ENCODE peak calls at places on chromosomes 1 and 21, in seven cellular contexts. One of them, this sample, is unnamed.
A peak's percentile ranks its signal among the peaks of the same experiment; 100 is the strongest.

GRCh38 chr1:42937141-42937696 is 21.4 kb downstream of the SLC2A1 start:
- DNase-seq in neural progenitor cell: no peak
- DNase-seq in mesendoderm: no peak
- DNase-seq in naive thymus-derived CD4-positive, alpha-beta T cell: no peak
- DNase-seq in fibroblast of lung: peak; percentile 66
- DNase-seq in astrocyte: peak; percentile 59
- DNase-seq in PC-9: peak; percentile 63
- DNase-seq in this sample: no peak

GRCh38 chr1:26500488-26501175 is 28.4 kb downstream of the HMGN2 start:
- DNase-seq in neural progenitor cell: peak; percentile 89
- DNase-seq in mesendoderm: peak; percentile 80
- DNase-seq in naive thymus-derived CD4-positive, alpha-beta T cell: peak; percentile 94
- DNase-seq in fibroblast of lung: peak; percentile 64
- DNase-seq in astrocyte: peak; percentile 36
- DNase-seq in PC-9: peak; percentile 90
- DNase-seq in this sample: no peak

GRCh38 chr1:20974951-20975350 is 187.8 kb upstream of the HP1BP3 start:
- DNase-seq in neural progenitor cell: no peak
- DNase-seq in mesendoderm: no peak
- DNase-seq in naive thymus-derived CD4-positive, alpha-beta T cell: no peak
- DNase-seq in fibroblast of lung: no peak
- DNase-seq in astrocyte: no peak
- DNase-seq in PC-9: no peak
- DNase-seq in this sample: no peak

GRCh38 chr1:16076003-16076870 is 2.8 kb upstream of the FAM131C start:
- DNase-seq in neural progenitor cell: no peak
- DNase-seq in mesendoderm: peak; percentile 54
- DNase-seq in naive thymus-derived CD4-positive, alpha-beta T cell: no peak
- DNase-seq in fibroblast of lung: peak; percentile 90
- DNase-seq in astrocyte: peak; percentile 87
- DNase-seq in PC-9: peak; percentile 65
- DNase-seq in this sample: no peak

GRCh38 chr21:40333731-40334130 is 466.5 kb downstream of the PCP4 start:
- DNase-seq in neural progenitor cell: no peak
- DNase-seq in mesendoderm: no peak
- DNase-seq in naive thymus-derived CD4-positive, alpha-beta T cell: no peak
- DNase-seq in fibroblast of lung: no peak
- DNase-seq in astrocyte: no peak
- DNase-seq in PC-9: no peak
- DNase-seq in this sample: no peak

GRCh38 chr1:72037745-72038343 is 244.5 kb downstream of the NEGR1 start:
- DNase-seq in neural progenitor cell: peak; percentile 71
- DNase-seq in mesendoderm: peak; percentile 47
- DNase-seq in naive thymus-derived CD4-positive, alpha-beta T cell: no peak
- DNase-seq in fibroblast of lung: peak; percentile 26
- DNase-seq in astrocyte: peak; percentile 13
- DNase-seq in PC-9: peak; percentile 8
- DNase-seq in this sample: no peak

GRCh38 chr1:55154616-55155015 is 60.5 kb downstream of the USP24 start:
- DNase-seq in neural progenitor cell: no peak
- DNase-seq in mesendoderm: no peak
- DNase-seq in naive thymus-derived CD4-positive, alpha-beta T cell: no peak
- DNase-seq in fibroblast of lung: no peak
- DNase-seq in astrocyte: no peak
- DNase-seq in PC-9: no peak
- DNase-seq in this sample: no peak

GRCh38 chr1:198669023-198669698 is 30.3 kb downstream of the PTPRC start:
- DNase-seq in neural progenitor cell: no peak
- DNase-seq in mesendoderm: peak; percentile 31
- DNase-seq in naive thymus-derived CD4-positive, alpha-beta T cell: no peak
- DNase-seq in fibroblast of lung: peak; percentile 98
- DNase-seq in astrocyte: peak; percentile 98
- DNase-seq in PC-9: peak; percentile 63
- DNase-seq in this sample: no peak

GRCh38 chr1:3296326-3296725 is 158.1 kb upstream of the ARHGEF16 start:
- DNase-seq in neural progenitor cell: no peak
- DNase-seq in mesendoderm: no peak
- DNase-seq in naive thymus-derived CD4-positive, alpha-beta T cell: no peak
- DNase-seq in fibroblast of lung: no peak
- DNase-seq in astrocyte: no peak
- DNase-seq in PC-9: no peak
- DNase-seq in this sample: no peak
- H3K4me3 ChIP-seq in neural progenitor cell: no peak overlapping the region
- H3K4me3 ChIP-seq in mesendoderm: no peak overlapping the region
- H3K4me3 ChIP-seq in naive thymus-derived CD4-positive, alpha-beta T cell: no peak overlapping the region
- H3K4me3 ChIP-seq in fibroblast of lung: no peak overlapping the region
- H3K4me3 ChIP-seq in astrocyte: no peak overlapping the region
- H3K4me3 ChIP-seq in PC-9: no peak overlapping the region
- H3K4me3 ChIP-seq in this sample: no peak overlapping the region

GRCh38 chr1:68495532-68495931 is 1.4 kb downstream of the DEPDC1 start:
- DNase-seq in neural progenitor cell: no peak
- DNase-seq in mesendoderm: peak; percentile 12
- DNase-seq in naive thymus-derived CD4-positive, alpha-beta T cell: no peak
- DNase-seq in fibroblast of lung: no peak
- DNase-seq in astrocyte: no peak
- DNase-seq in PC-9: peak; percentile 8
- DNase-seq in this sample: no peak
- H3K4me3 ChIP-seq in neural progenitor cell: peak overlapping the region; percentile 81
- H3K4me3 ChIP-seq in mesendoderm: no peak overlapping the region
- H3K4me3 ChIP-seq in naive thymus-derived CD4-positive, alpha-beta T cell: no peak overlapping the region
- H3K4me3 ChIP-seq in fibroblast of lung: peak overlapping the region; percentile 74
- H3K4me3 ChIP-seq in astrocyte: peak overlapping the region; percentile 95
- H3K4me3 ChIP-seq in PC-9: peak overlapping the region; percentile 90
- H3K4me3 ChIP-seq in this sample: peak overlapping the region; percentile 57

GRCh38 chr1:153698648-153699004 is 20.1 kb downstream of the NPR1 start:
- DNase-seq in neural progenitor cell: no peak
- DNase-seq in mesendoderm: no peak
- DNase-seq in naive thymus-derived CD4-positive, alpha-beta T cell: no peak
- DNase-seq in fibroblast of lung: no peak
- DNase-seq in astrocyte: no peak
- DNase-seq in PC-9: no peak
- DNase-seq in this sample: no peak
- H3K4me3 ChIP-seq in neural progenitor cell: no peak overlapping the region
- H3K4me3 ChIP-seq in mesendoderm: no peak overlapping the region
- H3K4me3 ChIP-seq in naive thymus-derived CD4-positive, alpha-beta T cell: no peak overlapping the region
- H3K4me3 ChIP-seq in fibroblast of lung: no peak overlapping the region
- H3K4me3 ChIP-seq in astrocyte: no peak overlapping the region
- H3K4me3 ChIP-seq in PC-9: no peak overlapping the region
- H3K4me3 ChIP-seq in this sample: no peak overlapping the region

GRCh38 chr1:159853417-159853816 is 9.0 kb downstream of the VSIG8 start:
- DNase-seq in neural progenitor cell: no peak
- DNase-seq in mesendoderm: no peak
- DNase-seq in naive thymus-derived CD4-positive, alpha-beta T cell: no peak
- DNase-seq in fibroblast of lung: peak; percentile 75
- DNase-seq in astrocyte: peak; percentile 60
- DNase-seq in PC-9: no peak
- DNase-seq in this sample: no peak
- H3K4me3 ChIP-seq in neural progenitor cell: peak overlapping the region; percentile 47
- H3K4me3 ChIP-seq in mesendoderm: no peak overlapping the region
- H3K4me3 ChIP-seq in naive thymus-derived CD4-positive, alpha-beta T cell: no peak overlapping the region
- H3K4me3 ChIP-seq in fibroblast of lung: peak overlapping the region; percentile 59
- H3K4me3 ChIP-seq in astrocyte: peak overlapping the region; percentile 59
- H3K4me3 ChIP-seq in PC-9: peak overlapping the region; percentile 85
- H3K4me3 ChIP-seq in this sample: no peak overlapping the region

GRCh38 chr1:53602376-53602775 is 136.6 kb downstream of the GLIS1 start:
- DNase-seq in neural progenitor cell: no peak
- DNase-seq in mesendoderm: no peak
- DNase-seq in naive thymus-derived CD4-positive, alpha-beta T cell: no peak
- DNase-seq in fibroblast of lung: no peak
- DNase-seq in astrocyte: no peak
- DNase-seq in PC-9: no peak
- DNase-seq in this sample: no peak

GRCh38 chr1:53604291-53604919 is 134.6 kb downstream of the GLIS1 start:
- DNase-seq in neural progenitor cell: no peak
- DNase-seq in mesendoderm: no peak
- DNase-seq in naive thymus-derived CD4-positive, alpha-beta T cell: no peak
- DNase-seq in fibroblast of lung: peak; percentile 66
- DNase-seq in astrocyte: peak; percentile 48
- DNase-seq in PC-9: no peak
- DNase-seq in this sample: no peak

GRCh38 chr1:53606197-53607095 is 132.5 kb downstream of the GLIS1 start:
- DNase-seq in neural progenitor cell: peak; percentile 30
- DNase-seq in mesendoderm: peak; percentile 32
- DNase-seq in naive thymus-derived CD4-positive, alpha-beta T cell: no peak
- DNase-seq in fibroblast of lung: no peak
- DNase-seq in astrocyte: no peak
- DNase-seq in PC-9: no peak
- DNase-seq in this sample: no peak

GRCh38 chr1:53603431-53603830 is 135.5 kb downstream of the GLIS1 start:
- DNase-seq in neural progenitor cell: no peak
- DNase-seq in mesendoderm: no peak
- DNase-seq in naive thymus-derived CD4-positive, alpha-beta T cell: no peak
- DNase-seq in fibroblast of lung: no peak
- DNase-seq in astrocyte: no peak
- DNase-seq in PC-9: no peak
- DNase-seq in this sample: no peak

GRCh38 chr1:53605181-53605580 is 133.8 kb downstream of the GLIS1 start:
- DNase-seq in neural progenitor cell: no peak
- DNase-seq in mesendoderm: no peak
- DNase-seq in naive thymus-derived CD4-positive, alpha-beta T cell: no peak
- DNase-seq in fibroblast of lung: no peak
- DNase-seq in astrocyte: no peak
- DNase-seq in PC-9: no peak
- DNase-seq in this sample: no peak
- H3K4me3 ChIP-seq in neural progenitor cell: no peak overlapping the region
- H3K4me3 ChIP-seq in mesendoderm: no peak overlapping the region
- H3K4me3 ChIP-seq in naive thymus-derived CD4-positive, alpha-beta T cell: no peak overlapping the region
- H3K4me3 ChIP-seq in fibroblast of lung: no peak overlapping the region
- H3K4me3 ChIP-seq in astrocyte: no peak overlapping the region
- H3K4me3 ChIP-seq in PC-9: no peak overlapping the region
- H3K4me3 ChIP-seq in this sample: no peak overlapping the region